ENCODE peak calls at places on chromosome 21, in five cellular contexts. W is A549, F is GM23338, B is K562, J is GM12878. Y is an unnamed sample.

GRCh38 chr21:32772281-32773047 is 909 bp upstream of the PAXBP1 start:
- DNase-seq in B (peak; percentile 70), F (peak; percentile 8), W (peak; percentile 19), J (peak; percentile 9), Y (no peak)

GRCh38 chr21:27108228-27108627 is 141.3 kb upstream of the ADAMTS5 start:
- DNase-seq in B (no peak), F (no peak), W (no peak), J (no peak), Y (no peak)

GRCh38 chr21:37149411-37149810 is 76.4 kb downstream of the TTC3 start:
- DNase-seq in J (no peak), W (no peak), B (no peak), F (no peak), Y (peak; percentile 4)

GRCh38 chr21:31473685-31474345 is 129.8 kb upstream of the TIAM1 start:
- DNase-seq in W (no peak), F (no peak), J (no peak), B (no peak), Y (no peak)

GRCh38 chr21:35988396-35989140 is 71.8 kb downstream of the SETD4 start:
- DNase-seq in F (no peak), B (no peak), J (no peak), W (no peak), Y (no peak)

GRCh38 chr21:15063081-15063820 is 1.5 kb downstream of the NRIP1 start:
- DNase-seq in B (peak; percentile 23), F (no peak), J (no peak), W (no peak), Y (peak; percentile 29)

GRCh38 chr21:16071082-16071481 is 341.3 kb downstream of the USP25 start:
- DNase-seq in J (no peak), B (no peak), F (peak; percentile 21), W (no peak), Y (no peak)

GRCh38 chr21:27154451-27155129 is 187.7 kb upstream of the ADAMTS5 start:
- DNase-seq in B (no peak), J (no peak), F (no peak), W (no peak), Y (no peak)

GRCh38 chr21:44911384-44912157 is 9.1 kb downstream of the ITGB2 start:
- DNase-seq in F (no peak), W (no peak), B (peak; percentile 79), J (no peak), Y (peak; percentile 46)

GRCh38 chr21:19353271-19353670 is 949.7 kb upstream of the TMPRSS15 start:
- DNase-seq in B (no peak), F (peak; percentile 2), W (no peak), J (no peak), Y (no peak)

GRCh38 chr21:35611752-35612151 is 448.6 kb downstream of the SETD4 start:
- DNase-seq in W (no peak), B (no peak), J (no peak), F (no peak), Y (no peak)

GRCh38 chr21:31987696-31988095 is 114.9 kb downstream of the HUNK start:
- DNase-seq in F (peak; percentile 20), J (no peak), W (no peak), B (no peak), Y (no peak)

GRCh38 chr21:36255650-36256047 is 64.3 kb upstream of the MORC3 start:
- DNase-seq in F (no peak), J (peak; percentile 63), W (no peak), B (no peak), Y (no peak)

GRCh38 chr21:31252611-31253010 is 91.5 kb downstream of the TIAM1 start:
- DNase-seq in B (no peak), F (peak; percentile 27), W (no peak), J (no peak), Y (no peak)

GRCh38 chr21:31514598-31514997 is 144.9 kb upstream of the SOD1 start:
- DNase-seq in W (no peak), B (no peak), J (no peak), F (peak; percentile 66), Y (no peak)

GRCh38 chr21:27734146-27734545 is 767.3 kb upstream of the ADAMTS5 start:
- DNase-seq in B (no peak), J (no peak), W (no peak), F (no peak), Y (no peak)

GRCh38 chr21:40136571-40136970 is 269.3 kb downstream of the PCP4 start:
- DNase-seq in W (no peak), B (no peak), J (no peak), F (no peak), Y (no peak)

GRCh38 chr21:27649323-27649722 is 682.4 kb upstream of the ADAMTS5 start:
- DNase-seq in B (no peak), W (no peak), J (no peak), F (no peak), Y (no peak)

DNA sequence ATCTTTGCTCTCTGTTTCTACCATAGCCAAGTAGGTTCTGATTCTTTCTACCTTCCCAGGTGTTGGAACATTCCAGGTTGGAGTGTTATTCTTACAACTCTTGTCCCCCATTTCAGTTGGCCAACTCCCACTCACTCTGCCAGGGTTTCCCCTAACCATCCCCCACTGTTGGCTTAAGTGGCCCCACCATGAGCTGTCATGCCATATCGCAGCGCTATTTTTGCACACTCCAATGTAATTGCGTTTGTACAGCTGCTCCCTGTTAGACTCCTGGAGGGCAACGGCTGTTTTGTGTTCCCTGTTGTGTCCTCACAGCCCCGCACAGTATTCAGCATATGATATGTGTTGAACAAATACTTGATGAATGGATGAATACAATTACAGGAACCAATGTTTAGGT is 117.7 kb upstream of the ETS2 start:
- DNase-seq in B (no peak), J (no peak), F (no peak), W (no peak), Y (no peak)
- TF ChIP-seq JUNB in B (no peak), J (no peak), F (no peak), W (no peak), Y (no peak)

DNA sequence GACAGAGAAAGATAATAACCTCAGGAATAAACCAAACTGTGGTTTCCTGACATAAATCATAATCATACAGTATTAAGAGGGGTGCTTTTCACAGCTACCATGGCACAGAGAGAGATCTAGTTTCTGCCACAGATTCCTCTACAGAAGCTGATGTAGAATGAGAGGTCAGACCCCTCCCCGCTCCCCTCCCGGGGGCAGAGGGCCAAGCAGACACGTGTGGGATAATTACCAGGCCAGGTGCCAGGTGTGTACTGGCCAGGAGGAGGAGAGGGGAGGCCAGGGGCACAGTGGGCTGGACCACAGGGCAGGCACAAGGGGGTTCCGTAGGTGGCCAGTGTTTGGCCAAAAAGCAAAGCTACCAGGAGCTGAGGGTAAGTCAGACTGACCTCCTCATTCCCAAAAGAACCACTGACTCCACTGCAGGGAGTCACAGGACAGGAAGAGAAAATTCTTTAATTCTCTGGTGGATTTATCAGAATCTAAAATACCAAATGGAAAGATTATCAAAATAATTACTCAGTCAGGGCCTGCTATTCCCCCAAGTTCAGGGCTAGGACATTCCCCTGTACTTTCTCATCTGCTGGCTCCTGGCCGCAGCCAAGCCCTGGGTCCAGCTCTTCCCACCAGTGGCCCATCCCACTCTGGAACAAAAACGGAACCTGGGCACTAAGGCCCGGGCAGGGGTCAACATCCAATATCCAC is 30.0 kb downstream of the C2CD2 start:
- DNase-seq in J (no peak), F (no peak), W (no peak), B (no peak), Y (no peak)
- TF ChIP-seq JUNB in J (no peak), F (no peak), W (no peak), B (no peak), Y (no peak)

DNA sequence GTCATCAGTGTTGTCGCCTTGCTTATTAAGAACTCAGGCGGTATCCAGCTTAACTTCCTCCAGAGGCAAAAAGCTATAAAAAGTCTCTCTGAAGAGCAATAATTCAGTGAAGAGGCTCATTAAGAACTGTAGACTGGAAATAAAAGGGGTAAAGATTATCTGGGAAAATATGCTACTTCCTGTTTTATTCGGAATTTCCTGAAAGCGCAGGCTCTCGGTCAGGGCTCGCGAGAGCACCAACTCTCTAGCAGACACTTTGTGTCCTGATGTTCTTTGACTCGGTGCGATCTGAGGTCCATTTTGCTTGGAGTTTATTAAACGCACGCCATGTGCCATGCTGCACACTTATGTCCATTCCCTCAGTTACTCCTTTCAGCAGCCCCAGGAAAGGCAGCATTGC is 70.4 kb downstream of the MRPS6 start:
- DNase-seq in B (no peak), J (no peak), F (no peak), W (no peak), Y (no peak)
- TF ChIP-seq JUNB in B (no peak), J (no peak), F (no peak), W (no peak), Y (no peak)

GRCh38 chr21:43345746-43346409 is 81.1 kb downstream of the SIK1 start:
- DNase-seq in B (peak; percentile 51), W (no peak), F (no peak), J (no peak), Y (peak; percentile 66)
- TF ChIP-seq JUNB in B (no peak), W (no peak), F (no peak), J (no peak), Y (no peak)

DNA sequence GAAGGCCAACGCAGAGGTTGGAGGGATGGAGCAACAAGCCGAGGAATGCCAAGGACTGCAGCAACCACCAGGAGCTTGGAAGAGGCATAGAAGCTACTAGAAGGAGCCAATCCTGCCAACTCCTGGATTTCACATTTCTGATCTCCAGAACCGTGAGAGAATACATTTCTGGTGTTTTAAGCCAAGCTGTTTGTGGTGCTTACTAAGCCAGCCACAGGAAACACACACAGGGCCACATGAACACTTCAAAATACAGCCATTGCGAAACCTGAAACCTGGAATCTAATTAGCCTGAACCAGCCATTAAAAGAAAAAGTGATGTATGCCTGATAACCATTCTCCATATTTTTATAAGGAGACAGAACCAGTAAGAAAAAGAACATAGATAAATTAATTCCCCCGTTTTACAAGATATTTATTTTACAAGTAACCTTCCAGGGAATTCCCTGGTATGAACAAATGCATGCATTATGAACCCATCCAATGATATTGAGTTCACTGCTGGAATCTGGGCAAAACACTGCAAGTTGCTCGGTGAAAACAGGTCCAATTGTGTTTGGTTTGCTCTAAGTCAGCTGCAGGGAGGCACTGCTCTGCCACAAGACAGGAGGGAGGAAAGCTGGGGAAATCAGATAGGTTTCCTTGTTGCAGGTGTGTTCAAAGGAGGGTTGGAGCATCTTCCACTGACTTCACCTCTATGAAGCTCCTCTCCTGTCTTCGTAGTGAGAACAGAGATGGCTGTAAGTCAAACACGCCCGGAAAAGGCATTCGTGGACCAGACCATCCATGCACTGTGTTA is 70.2 kb downstream of the ETS2 start:
- DNase-seq in F (no peak), W (no peak), J (no peak), B (no peak), Y (no peak)
- TF ChIP-seq JUNB in F (no peak), W (no peak), J (no peak), B (no peak), Y (no peak)

DNA sequence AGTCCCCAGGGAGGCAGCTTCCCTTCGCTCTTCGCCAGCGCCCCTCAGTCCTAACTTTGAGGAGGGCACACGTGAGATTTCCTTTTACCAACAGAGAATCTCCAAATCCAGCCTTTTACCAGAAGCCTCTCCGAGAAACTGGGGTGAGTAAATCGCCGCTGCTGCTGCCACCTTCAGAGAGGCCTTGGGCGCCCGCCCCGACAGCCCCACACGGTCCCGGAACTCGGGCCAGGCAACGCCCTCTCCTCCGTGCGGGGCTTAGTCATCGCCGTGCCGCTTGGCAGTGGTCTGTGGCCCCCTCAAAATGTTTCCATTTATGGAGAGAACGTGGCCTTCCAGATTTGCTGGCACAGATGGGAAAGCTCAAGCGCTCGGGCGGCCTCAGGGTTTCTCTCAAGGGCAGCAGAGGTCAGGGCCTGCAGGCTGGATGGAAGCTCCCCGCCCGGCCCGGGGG is 41.4 kb upstream of the COL6A2 start:
- DNase-seq in F (peak; percentile 51), B (no peak), W (no peak), J (no peak), Y (no peak)
- TF ChIP-seq JUNB in F (no peak), B (no peak), W (no peak), J (no peak), Y (no peak)

GRCh38 chr21:17613242-17613676 is 558 bp upstream of the BTG3 start:
- DNase-seq in B (no peak), F (no peak), J (no peak), W (no peak), Y (no peak)
- TF ChIP-seq JUNB in B (no peak), F (no peak), J (no peak), W (no peak), Y (no peak)

Y was measured in HepG2.